ENCODE peak calls at places on chromosomes 7 and 10, in nine cellular contexts. R, M, O, Z, W, P, H, T and I are unnamed samples.

GRCh38 chr10:30387646-30388243 is 38.7 kb upstream of the MTPAP start:
- DNase-seq in R (peak), M (no peak), O (no peak), Z (no peak), W (peak), P (no peak), H (no peak), T (no peak), I (no peak)

GRCh38 chr10:31697271-31698168 is 231.1 kb downstream of the ARHGAP12 start:
- DNase-seq in R (peak), M (no peak), O (no peak), Z (peak), W (no peak), P (peak), H (peak), T (no peak), I (peak)

GRCh38 chr10:97200616-97201015 is 14.9 kb upstream of the SLIT1 start:
- DNase-seq in R (no peak), M (no peak), O (no peak), Z (no peak), W (peak), P (no peak), H (no peak), T (no peak), I (no peak)

GRCh38 chr7:150341263-150342118 is at the start of gene RARRES2:
- DNase-seq in R (no peak), M (no peak), O (peak), Z (no peak), W (peak), P (no peak), H (peak), T (no peak), I (no peak)

GRCh38 chr10:22681783-22682183 is 32.6 kb downstream of the PIP4K2A start:
- DNase-seq in R (peak), M (peak), O (no peak), Z (no peak), W (peak), P (peak), H (no peak), T (peak), I (no peak)

GRCh38 chr7:80288175-80289122 is 153.8 kb downstream of the GNAI1 start:
- DNase-seq in R (no peak), M (no peak), O (no peak), Z (no peak), W (peak), P (no peak), H (no peak), T (no peak), I (no peak)

GRCh38 chr10:58157076-58157766 is 110.5 kb downstream of the IPMK start:
- DNase-seq in R (peak), M (peak), O (no peak), Z (no peak), W (peak), P (peak), H (no peak), T (no peak), I (no peak)

GRCh38 chr10:24383681-24384106 is 174.8 kb downstream of the KIAA1217 start:
- DNase-seq in R (peak), M (peak), O (peak), Z (peak), W (peak), P (peak), H (peak), T (no peak), I (no peak)

GRCh38 chr7:69651101-69651590 is 52.9 kb downstream of the AUTS2 start:
- DNase-seq in R (no peak), M (no peak), O (no peak), Z (no peak), W (no peak), P (no peak), H (no peak), T (no peak), I (no peak)

GRCh38 chr10:26215923-26216576 is 524 bp upstream of the GAD2 start:
- DNase-seq in R (no peak), M (no peak), O (peak), Z (no peak), W (peak), P (peak), H (no peak), T (no peak), I (no peak)

GRCh38 chr7:75892634-75893272 is 13.9 kb downstream of the RHBDD2 start:
- DNase-seq in R (no peak), M (no peak), O (no peak), Z (peak), W (no peak), P (no peak), H (peak), T (no peak), I (no peak)

GRCh38 chr7:158705234-158705890 is 758 bp upstream of the NCAPG2 start:
- DNase-seq in R (no peak), M (no peak), O (peak), Z (no peak), W (peak), P (no peak), H (no peak), T (no peak), I (no peak)

GRCh38 chr10:77636967-77637473 is 588 bp downstream of the KCNMA1 start:
- DNase-seq in R (no peak), M (no peak), O (peak), Z (no peak), W (no peak), P (peak), H (peak), T (no peak), I (peak)

GRCh38 chr7:95545007-95545615 is 51.2 kb downstream of the PDK4 start:
- DNase-seq in R (peak), M (peak), O (peak), Z (peak), W (peak), P (peak), H (no peak), T (no peak), I (no peak)

GRCh38 chr7:66921396-66921917 is 432 bp downstream of the TMEM248 start:
- DNase-seq in R (peak), M (no peak), O (no peak), Z (peak), W (peak), P (peak), H (peak), T (no peak), I (peak)

GRCh38 chr7:128352138-128352537 is 8.4 kb upstream of the RBM28 start:
- DNase-seq in R (no peak), M (no peak), O (peak), Z (no peak), W (no peak), P (peak), H (peak), T (no peak), I (peak)

GRCh38 chr10:92126100-92126650 is 164.7 kb downstream of the CPEB3 start:
- DNase-seq in R (no peak), M (no peak), O (no peak), Z (no peak), W (peak), P (peak), H (no peak), T (no peak), I (no peak)

GRCh38 chr7:20351901-20352300 is 21.2 kb downstream of the ITGB8 start:
- DNase-seq in R (peak), M (peak), O (no peak), Z (no peak), W (no peak), P (no peak), H (no peak), T (no peak), I (no peak)

GRCh38 chr7:14934831-14935230 is 32.3 kb upstream of the DGKB start:
- DNase-seq in R (no peak), M (no peak), O (no peak), Z (no peak), W (no peak), P (no peak), H (no peak), T (no peak), I (no peak)

GRCh38 chr7:23491502-23491901 is 21.2 kb upstream of the IGF2BP3 start:
- DNase-seq in R (no peak), M (no peak), O (no peak), Z (no peak), W (no peak), P (peak), H (no peak), T (no peak), I (no peak)

GRCh38 chr7:155258233-155258575 is 39.5 kb upstream of the INSIG1 start:
- DNase-seq in R (peak), M (peak), O (no peak), Z (peak), W (peak), P (peak), H (no peak), T (no peak), I (no peak)

GRCh38 chr7:158648787-158649186 is 55.8 kb downstream of the NCAPG2 start:
- DNase-seq in R (peak), M (no peak), O (no peak), Z (no peak), W (no peak), P (no peak), H (no peak), T (no peak), I (no peak)